ENCODE peak calls at places on chromosomes 12 and 14, in six cellular contexts. O is thoracic aorta, H is left ventricle myocardium inferior, P is GM23248, I is DND-41, J is lung. A is an unnamed sample. For H3K4me1, the result is how much of the 10 kb centered on the place peaks cover.

GRCh38 chr12:92124708-92125067 is 21.0 kb downstream of the BTG1 start:
- DNase-seq in P (no peak), I (no peak), J (no peak), O (no peak), H (no peak), A (no peak)

GRCh38 chr14:100714205-100714781 is 12.4 kb upstream of the DLK1 start:
- DNase-seq in O (no peak), H (no peak), I (peak), P (peak), J (no peak), A (no peak)

GRCh38 chr14:55255979-55256378 is 15.2 kb upstream of the FBXO34 start:
- DNase-seq in J (no peak), O (no peak), H (no peak), I (no peak), P (no peak), A (no peak)

GRCh38 chr14:23877538-23878180 is 75.9 kb upstream of the DHRS4 start:
- DNase-seq in O (no peak), H (no peak), P (peak), I (no peak), J (no peak), A (no peak)

GRCh38 chr12:56836317-56836716 is 73.2 kb downstream of the HSD17B6 start:
- DNase-seq in I (peak), O (no peak), H (peak), P (peak), J (peak), A (peak)

GRCh38 chr12:124240493-124240892 is 54.4 kb upstream of the RFLNA start:
- DNase-seq in O (no peak), I (peak), P (peak), J (no peak), H (no peak), A (no peak)

GRCh38 chr12:91811481-91812287 is 334.0 kb downstream of the BTG1 start:
- DNase-seq in H (peak), P (peak), O (peak), J (peak), I (peak), A (peak)

GRCh38 chr14:21711360-21711961 is 37.8 kb upstream of the OR4E1 start:
- DNase-seq in H (no peak), J (no peak), O (no peak), I (peak), P (peak), A (no peak)

GRCh38 chr12:56522486-56523193 is 1.0 kb downstream of the RBMS2 start:
- DNase-seq in H (no peak), I (no peak), O (no peak), P (peak), J (no peak), A (peak)

DNA sequence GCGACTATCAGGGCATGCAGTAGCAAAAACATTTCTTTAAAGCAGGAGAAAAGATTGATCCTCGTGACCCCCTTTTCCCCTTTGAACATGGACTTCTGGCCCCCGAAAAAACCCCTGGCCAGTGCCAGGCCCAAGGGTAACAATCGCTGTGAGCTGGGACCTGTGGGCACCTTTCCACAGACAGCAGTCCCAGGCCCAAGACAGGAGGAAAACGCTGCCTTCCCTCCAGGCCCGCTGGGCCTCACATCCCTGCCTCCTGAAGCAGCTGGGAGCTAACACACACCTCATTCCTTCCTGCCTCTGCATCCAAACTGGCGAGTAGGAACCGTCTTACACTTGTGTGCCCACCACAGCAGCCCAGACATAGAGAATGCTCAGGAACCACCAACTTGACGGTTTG is 1.2 kb downstream of the VWF start:
- DNase-seq in J (no peak), P (no peak), H (no peak), O (no peak), I (no peak), A (no peak)
- H3K27ac ChIP-seq in J (peak), P (no peak), H (peak), O (no peak), I (no peak), A (no peak)

GRCh38 chr12:41442905-41443304 is 254.8 kb downstream of the PDZRN4 start:
- DNase-seq in I (no peak), H (no peak), O (no peak), P (no peak), J (no peak), A (no peak)
- H3K4me3 ChIP-seq in I (no peak), H (no peak), O (no peak), P (no peak), J (no peak), A (no peak)

GRCh38 chr12:117853600-117853999 is 115.2 kb downstream of the KSR2 start:
- DNase-seq in J (peak), O (no peak), I (no peak), P (peak), H (no peak), A (no peak)
- H3K4me1 ChIP-seq in J (under half), O (under half), I (under half), P (under half), H (under half), A (under half)

DNA sequence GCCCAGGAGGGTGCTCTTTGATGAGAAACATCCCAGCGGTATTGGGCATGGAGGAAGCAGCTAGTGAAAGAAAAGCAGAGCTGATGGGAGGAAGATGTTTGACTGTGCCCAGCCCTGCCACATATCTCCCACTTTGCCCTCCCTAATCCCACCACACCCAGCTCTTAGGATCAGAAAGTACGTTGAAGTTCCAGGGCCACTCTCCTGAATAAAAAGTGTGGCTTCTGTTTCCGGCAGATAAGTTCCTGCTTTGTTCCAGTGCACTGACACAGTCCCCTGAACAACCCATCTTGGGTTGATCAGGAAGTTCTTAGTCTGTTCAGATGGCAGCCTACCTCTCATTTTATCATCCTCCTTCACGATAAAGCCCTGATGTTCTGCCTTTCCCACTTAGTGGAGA is 16.5 kb downstream of the TPCN1 start:
- DNase-seq in I (no peak), O (no peak), J (no peak), H (no peak), P (no peak), A (no peak)
- H3K27ac ChIP-seq in I (peak), O (peak), J (peak), H (peak), P (no peak), A (no peak)

A was measured in SJSA1.